ENCODE peak calls at places on chromosomes 16 and 17, in seven cellular contexts. O is SK-N-DZ; U is activated effector memory CD4-positive, alpha-beta T cell treated with Interleukin-2 at 50 U/mL for 16 hours; N is kidney glomerular epithelial cell; Y is AG08396; I is mammary epithelial cell; L is NCI-H1092 treated with DMSO at 0.1 percent for 48 hours. V is an unnamed sample.

GRCh38 chr16:30755955-30756780 is 5.7 kb downstream of the CFAP119 start:
- DNase-seq in O (no peak), U (no peak), N (no peak), Y (no peak), I (no peak), L (no peak), V (no peak)

GRCh38 chr17:66431910-66432309 is 129.5 kb downstream of the PRKCA start:
- DNase-seq in O (no peak), U (no peak), N (peak), Y (peak), I (peak), L (no peak), V (no peak)

GRCh38 chr17:47316316-47316715 is 7.4 kb upstream of the EFCAB13 start:
- DNase-seq in O (no peak), U (no peak), N (no peak), Y (peak), I (peak), L (no peak), V (no peak)

GRCh38 chr17:42748202-42748905 is 3.5 kb upstream of the EZH1 start:
- DNase-seq in O (no peak), U (no peak), N (no peak), Y (no peak), I (no peak), L (no peak), V (no peak)

GRCh38 chr16:30963925-30964511 is 6.5 kb downstream of the SETD1A start:
- DNase-seq in O (no peak), U (no peak), N (no peak), Y (no peak), I (no peak), L (no peak), V (no peak)

GRCh38 chr17:46764709-46765401 is 53.6 kb downstream of the WNT3 start:
- DNase-seq in O (no peak), U (no peak), N (no peak), Y (peak), I (peak), L (peak), V (peak)

GRCh38 chr16:10598157-10598556 is 17.8 kb upstream of the EMP2 start:
- DNase-seq in O (no peak), U (no peak), N (no peak), Y (no peak), I (no peak), L (no peak), V (no peak)

GRCh38 chr16:57003439-57004386 is 14.4 kb downstream of the NLRC5 start:
- DNase-seq in O (no peak), U (no peak), N (no peak), Y (no peak), I (no peak), L (no peak), V (no peak)

GRCh38 chr16:77443834-77444460 is 9.1 kb upstream of the ADAMTS18 start:
- DNase-seq in O (no peak), U (no peak), N (no peak), Y (no peak), I (no peak), L (peak), V (no peak)

GRCh38 chr17:17343160-17343735 is 40.1 kb downstream of the NT5M start:
- DNase-seq in O (no peak), U (no peak), N (no peak), Y (no peak), I (no peak), L (no peak), V (no peak)

GRCh38 chr16:9257843-9258242 is 166.4 kb downstream of the HAPSTR1 start:
- DNase-seq in O (no peak), U (no peak), N (no peak), Y (no peak), I (no peak), L (no peak), V (no peak)

GRCh38 chr16:67445441-67445912 is 14.6 kb downstream of the HSD11B2 start:
- DNase-seq in O (no peak), U (no peak), N (no peak), Y (no peak), I (no peak), L (no peak), V (no peak)

GRCh38 chr17:17075037-17075755 is 32.9 kb downstream of the MPRIP start:
- DNase-seq in O (peak), U (no peak), N (no peak), Y (peak), I (peak), L (no peak), V (no peak)

GRCh38 chr16:716250-716607 is 1.3 kb downstream of the METRN start:
- DNase-seq in O (no peak), U (no peak), N (no peak), Y (peak), I (no peak), L (peak), V (no peak)

GRCh38 chr17:7833011-7833794 is 814 bp upstream of the KDM6B start:
- DNase-seq in O (no peak), U (no peak), N (no peak), Y (no peak), I (no peak), L (no peak), V (no peak)

GRCh38 chr16:69143116-69143515 is 10.7 kb downstream of the UTP4 start:
- DNase-seq in O (no peak), U (no peak), N (no peak), Y (no peak), I (no peak), L (no peak), V (peak)

GRCh38 chr17:78925234-78925633 is at the start of gene TIMP2:
- DNase-seq in O (peak), U (peak), N (peak), Y (peak), I (no peak), L (peak), V (peak)

GRCh38 chr16:53083123-53083522 is 28.3 kb downstream of the CHD9 start:
- DNase-seq in O (no peak), U (no peak), N (no peak), Y (no peak), I (peak), L (no peak), V (no peak)

GRCh38 chr17:7429722-7430121 is 1.1 kb downstream of the SPEM3 start:
- DNase-seq in O (no peak), U (no peak), N (no peak), Y (no peak), I (no peak), L (no peak), V (no peak)

GRCh38 chr17:78128616-78129384 is at the start of gene TMC6:
- DNase-seq in O (no peak), U (peak), N (no peak), Y (peak), I (peak), L (no peak), V (peak)

GRCh38 chr17:75110307-75110937 is 653 bp downstream of the ARMC7 start:
- DNase-seq in O (no peak), U (peak), N (no peak), Y (no peak), I (no peak), L (no peak), V (no peak)

GRCh38 chr16:88264641-88265285 is 118.0 kb upstream of the ZNF469 start:
- DNase-seq in O (no peak), U (peak), N (peak), Y (peak), I (peak), L (no peak), V (peak)

GRCh38 chr17:48883171-48883570 is 9.4 kb upstream of the ATP5MC1 start:
- DNase-seq in O (no peak), U (no peak), N (peak), Y (no peak), I (no peak), L (no peak), V (no peak)

GRCh38 chr17:73030501-73030911 is 62.0 kb downstream of the SLC39A11 start:
- DNase-seq in O (no peak), U (no peak), N (no peak), Y (peak), I (no peak), L (no peak), V (no peak)

GRCh38 chr16:86044881-86045600 is 146.1 kb downstream of the IRF8 start:
- DNase-seq in O (no peak), U (peak), N (no peak), Y (no peak), I (no peak), L (no peak), V (no peak)

GRCh38 chr16:87484487-87485331 is 8.1 kb downstream of the ZCCHC14 start:
- DNase-seq in O (no peak), U (no peak), N (peak), Y (no peak), I (no peak), L (no peak), V (no peak)

GRCh38 chr17:77706938-77707337 is 251.6 kb upstream of the TNRC6C start:
- DNase-seq in O (no peak), U (no peak), N (no peak), Y (no peak), I (no peak), L (no peak), V (no peak)

GRCh38 chr16:57801856-57802634 is at the start of gene KIFC3:
- DNase-seq in O (peak), U (peak), N (peak), Y (peak), I (peak), L (peak), V (peak)

GRCh38 chr17:76884995-76885896 is 17.0 kb downstream of the MGAT5B start:
- DNase-seq in O (peak), U (no peak), N (no peak), Y (no peak), I (no peak), L (no peak), V (no peak)

GRCh38 chr17:28712037-28712704 is 483 bp upstream of the PROCA1 start:
- DNase-seq in O (no peak), U (peak), N (no peak), Y (no peak), I (no peak), L (no peak), V (peak)